ENCODE peak calls at places on chromosomes 6 and 20, in five cellular contexts. S, C, F, I and G are unnamed samples.

GRCh38 chr6:20875369-20875963 is 341.2 kb downstream of the CDKAL1 start:
- DNase-seq in S (no peak), I (peak), C (no peak), F (no peak), G (no peak)

GRCh38 chr6:38116248-38116647 is 296.7 kb downstream of the ZFAND3 start:
- DNase-seq in I (no peak), F (no peak), S (no peak), C (no peak), G (no peak)

GRCh38 chr6:27836080-27836782 is 76.0 kb downstream of the OR2B2 start:
- DNase-seq in F (no peak), I (peak), S (no peak), C (no peak), G (no peak)

GRCh38 chr6:14711704-14712397 is 534.0 kb upstream of the JARID2 start:
- DNase-seq in F (no peak), C (no peak), I (no peak), S (no peak), G (no peak)

GRCh38 chr6:161407581-161407980 is 133.7 kb upstream of the AGPAT4 start:
- DNase-seq in F (no peak), I (no peak), S (no peak), C (no peak), G (no peak)

GRCh38 chr6:135121426-135121825 is 59.7 kb upstream of the MYB start:
- DNase-seq in I (no peak), F (no peak), S (no peak), C (no peak), G (no peak)

GRCh38 chr6:37122861-37123260 is 47.1 kb upstream of the PIM1 start:
- DNase-seq in I (no peak), F (no peak), C (no peak), S (no peak), G (no peak)

GRCh38 chr6:105207524-105208269 is 27.9 kb upstream of the POPDC3 start:
- DNase-seq in I (no peak), S (no peak), C (no peak), F (no peak), G (no peak)

GRCh38 chr6:134584809-134585528 is 267.1 kb upstream of the SGK1 start:
- DNase-seq in F (no peak), S (no peak), C (no peak), I (peak), G (no peak)

GRCh38 chr20:24165336-24166126 is 177.0 kb upstream of the GGTLC1 start:
- DNase-seq in C (no peak), S (no peak), I (no peak), F (no peak), G (no peak)

GRCh38 chr20:49786671-49787370 is 25.8 kb upstream of the SLC9A8 start:
- DNase-seq in S (no peak), I (no peak), F (no peak), C (no peak), G (no peak)

GRCh38 chr6:30889138-30889885 is 5.0 kb downstream of the DDR1 start:
- DNase-seq in F (no peak), S (no peak), C (no peak), I (no peak), G (no peak)

GRCh38 chr6:12653396-12653910 is 63.1 kb upstream of the PHACTR1 start:
- DNase-seq in C (no peak), S (no peak), F (no peak), I (no peak), G (no peak)

GRCh38 chr20:17675519-17676377 is 6.3 kb downstream of the RRBP1 start:
- DNase-seq in C (no peak), I (no peak), S (no peak), F (no peak), G (no peak)